ENCODE peak calls at places on chromosomes 12 and 14, in eight cellular contexts. L, K, R, P, V, J, G and O are unnamed samples.

GRCh38 chr12:124805876-124806668 is 57.6 kb downstream of the SCARB1 start:
- DNase-seq in L (no peak), K (no peak), R (no peak), P (no peak), V (no peak), J (no peak), G (no peak), O (no peak)

GRCh38 chr12:38399711-38400205 is 83.2 kb downstream of the ALG10B start:
- DNase-seq in L (no peak), K (no peak), R (no peak), P (no peak), V (no peak), J (no peak), G (no peak), O (no peak)

GRCh38 chr12:95205685-95206084 is 11.6 kb downstream of the FGD6 start:
- DNase-seq in L (peak), K (no peak), R (peak), P (no peak), V (no peak), J (peak), G (peak), O (peak)

GRCh38 chr12:110100315-110100970 is 23.7 kb upstream of the IFT81 start:
- DNase-seq in L (peak), K (peak), R (peak), P (peak), V (peak), J (peak), G (peak), O (peak)

GRCh38 chr12:5904969-5905368 is 40.1 kb downstream of the ANO2 start:
- DNase-seq in L (no peak), K (no peak), R (no peak), P (no peak), V (no peak), J (no peak), G (no peak), O (no peak)

GRCh38 chr14:32513571-32514009 is 184.5 kb downstream of the AKAP6 start:
- DNase-seq in L (no peak), K (no peak), R (no peak), P (no peak), V (no peak), J (peak), G (no peak), O (no peak)

GRCh38 chr12:104303538-104304151 is at the start of gene EID3:
- DNase-seq in L (no peak), K (peak), R (peak), P (peak), V (peak), J (peak), G (peak), O (no peak)

GRCh38 chr12:109654357-109654756 is 59.3 kb upstream of the FAM222A start:
- DNase-seq in L (no peak), K (no peak), R (no peak), P (no peak), V (no peak), J (no peak), G (no peak), O (no peak)

GRCh38 chr12:69844416-69844815 is 19.4 kb downstream of the MYRFL start:
- DNase-seq in L (no peak), K (no peak), R (no peak), P (no peak), V (no peak), J (no peak), G (no peak), O (no peak)

GRCh38 chr12:70719672-70720420 is 82.6 kb upstream of the PTPRB start:
- DNase-seq in L (peak), K (peak), R (peak), P (peak), V (peak), J (peak), G (peak), O (peak)

GRCh38 chr12:27821259-27821973 is 41.4 kb upstream of the MANSC4 start:
- DNase-seq in L (peak), K (peak), R (peak), P (peak), V (peak), J (peak), G (peak), O (peak)

GRCh38 chr12:11949738-11950403 is 120.9 kb upstream of the BCL2L14 start:
- DNase-seq in L (no peak), K (no peak), R (no peak), P (no peak), V (no peak), J (no peak), G (no peak), O (no peak)

GRCh38 chr14:98819132-98819866 is 452.7 kb downstream of the BCL11B start:
- DNase-seq in L (no peak), K (no peak), R (no peak), P (no peak), V (no peak), J (no peak), G (no peak), O (no peak)

GRCh38 chr12:109385339-109386078 is 37.8 kb downstream of the MYO1H start:
- DNase-seq in L (peak), K (no peak), R (peak), P (peak), V (no peak), J (peak), G (peak), O (no peak)

GRCh38 chr14:31969371-31969770 is 107.7 kb upstream of the ARHGAP5 start:
- DNase-seq in L (no peak), K (no peak), R (no peak), P (no peak), V (no peak), J (no peak), G (no peak), O (no peak)

GRCh38 chr12:105190530-105190929 is 45.4 kb downstream of the APPL2 start:
- DNase-seq in L (no peak), K (no peak), R (no peak), P (no peak), V (no peak), J (no peak), G (no peak), O (no peak)

GRCh38 chr14:71384007-71384605 is 476.8 kb downstream of the PCNX1 start:
- DNase-seq in L (no peak), K (no peak), R (no peak), P (no peak), V (no peak), J (no peak), G (no peak), O (no peak)